ENCODE peak calls at places on chromosomes 12 and 14, in four cellular contexts. V is NCI-H1694 treated with DMSO at 0.1 percent for 48 hours, M is EL, U is HTR-8/SVneo. Q is an unnamed sample.
A peak's percentile ranks its signal among the peaks of the same experiment; 100 is the strongest.

GRCh38 chr14:103402700-103403099 is 17.5 kb downstream of the MARK3 start:
- DNase-seq in V (no peak), M (peak; percentile 60), U (no peak), Q (no peak)

GRCh38 chr12:65106948-65107347 is 14.2 kb downstream of the WIF1 start:
- DNase-seq in V (no peak), M (no peak), U (no peak), Q (no peak)

GRCh38 chr14:94548999-94549985 is 11.9 kb upstream of the SERPINA4 start:
- DNase-seq in V (peak; percentile 69), M (peak; percentile 59), U (peak; percentile 60), Q (peak; percentile 77)

GRCh38 chr14:81276699-81277069 is 55.9 kb upstream of the GTF2A1 start:
- DNase-seq in V (no peak), M (no peak), U (no peak), Q (no peak)

GRCh38 chr14:95523818-95524448 is 7.5 kb upstream of the SYNE3 start:
- DNase-seq in V (no peak), M (peak; percentile 71), U (no peak), Q (peak; percentile 65)

GRCh38 chr14:67551940-67552339 is 18.9 kb downstream of the PLEKHH1 start:
- DNase-seq in V (no peak), M (no peak), U (no peak), Q (no peak)

GRCh38 chr12:26271889-26272492 is 76.6 kb downstream of the SSPN start:
- DNase-seq in V (no peak), M (peak; percentile 86), U (peak; percentile 44), Q (peak; percentile 93)

GRCh38 chr14:100286484-100287191 is 19.6 kb downstream of the SLC25A29 start:
- DNase-seq in V (no peak), M (no peak), U (no peak), Q (no peak)

GRCh38 chr14:91269076-91269991 is 24.8 kb upstream of the GPR68 start:
- DNase-seq in V (no peak), M (no peak), U (no peak), Q (peak; percentile 73)

GRCh38 chr12:102249073-102249854 is 51.6 kb upstream of the PMCH start:
- DNase-seq in V (no peak), M (no peak), U (no peak), Q (no peak)

GRCh38 chr12:3161861-3162260 is 84.7 kb downstream of the TSPAN9 start:
- DNase-seq in V (no peak), M (no peak), U (no peak), Q (no peak)

GRCh38 chr12:82593901-82594396 is 92.8 kb upstream of the TMTC2 start:
- DNase-seq in V (peak; percentile 71), M (no peak), U (no peak), Q (no peak)

GRCh38 chr12:50101663-50102062 is 2.1 kb upstream of the GPD1 start:
- DNase-seq in V (peak; percentile 21), M (peak; percentile 45), U (peak; percentile 48), Q (no peak)

GRCh38 chr12:37672655-37673260 is 643.8 kb upstream of the ALG10B start:
- DNase-seq in V (no peak), M (no peak), U (no peak), Q (no peak)

GRCh38 chr14:29458547-29458946 is 469.1 kb downstream of the PRKD1 start:
- DNase-seq in V (peak; percentile 50), M (peak; percentile 9), U (no peak), Q (no peak)

GRCh38 chr14:100841445-100842403 is 15.8 kb downstream of the MEG3 start:
- DNase-seq in V (no peak), M (no peak), U (no peak), Q (peak; percentile 44)

GRCh38 chr14:68793734-68794129 is 865 bp upstream of the ZFP36L1 start:
- DNase-seq in V (no peak), M (no peak), U (no peak), Q (no peak)

GRCh38 chr12:32140867-32141266 is 34.2 kb downstream of the BICD1 start:
- DNase-seq in V (peak; percentile 98), M (no peak), U (no peak), Q (no peak)

GRCh38 chr12:117590999-117591398 is 229.6 kb upstream of the NOS1 start:
- DNase-seq in V (no peak), M (no peak), U (no peak), Q (no peak)

GRCh38 chr14:61479746-61480502 is 158.5 kb downstream of the PRKCH start:
- DNase-seq in V (no peak), M (peak; percentile 23), U (no peak), Q (no peak)

GRCh38 chr12:14613718-14614117 is 46.0 kb upstream of the PLBD1 start:
- DNase-seq in V (no peak), M (no peak), U (no peak), Q (no peak)

GRCh38 chr12:1993341-1993740 is 10.9 kb downstream of the DCP1B start:
- DNase-seq in V (no peak), M (peak; percentile 89), U (peak; percentile 36), Q (no peak)

GRCh38 chr12:57224973-57225679 is 4.4 kb upstream of the SHMT2 start:
- DNase-seq in V (no peak), M (no peak), U (no peak), Q (peak; percentile 83)

GRCh38 chr14:66330916-66331315 is 155.3 kb upstream of the CCDC196 start:
- DNase-seq in V (no peak), M (peak; percentile 31), U (peak; percentile 58), Q (no peak)

GRCh38 chr14:64879635-64880381 is at the start of gene SPTB:
- DNase-seq in V (peak; percentile 65), M (peak; percentile 3), U (peak; percentile 78), Q (peak; percentile 86)

GRCh38 chr14:75579882-75580281 is 1.5 kb downstream of the FLVCR2 start:
- DNase-seq in V (no peak), M (no peak), U (no peak), Q (no peak)

GRCh38 chr14:68405959-68406358 is 386.9 kb downstream of the ZFP36L1 start:
- DNase-seq in V (no peak), M (peak; percentile 73), U (no peak), Q (no peak)

GRCh38 chr14:69355955-69356321 is 42.2 kb downstream of the ERH start:
- DNase-seq in V (no peak), M (peak; percentile 66), U (peak; percentile 67), Q (peak; percentile 66)

GRCh38 chr14:24147761-24148428 is 597 bp downstream of the RNF31 start:
- DNase-seq in V (no peak), M (no peak), U (no peak), Q (no peak)

Q was measured in right cardiac atrium.